ENCODE peak calls at places on chromosomes 13 and 19, in nine cellular contexts. One of them, this sample, is unnamed.

GRCh38 chr19:34317311-34317927 is 47.6 kb upstream of the GPI start:
- DNase-seq in amniotic stem cell: no peak
- DNase-seq in activated naive CD8-positive, alpha-beta T cell treated with anti-CD3 and anti-CD28 coated beads for 36 hours: no peak
- DNase-seq in pons: no peak
- DNase-seq in GM12864: no peak
- DNase-seq in NCI-H2029: peak
- DNase-seq in HT1080: peak
- DNase-seq in NCI-H1105: no peak
- DNase-seq in kidney glomerular epithelial cell: peak
- DNase-seq in this sample: peak

GRCh38 chr19:8304841-8305621 is 3.1 kb downstream of the CD320 start:
- DNase-seq in kidney glomerular epithelial cell: no peak
- DNase-seq in GM12864: no peak
- DNase-seq in HT1080: no peak
- DNase-seq in activated naive CD8-positive, alpha-beta T cell treated with anti-CD3 and anti-CD28 coated beads for 36 hours: peak
- DNase-seq in pons: no peak
- DNase-seq in NCI-H2029: no peak
- DNase-seq in NCI-H1105: no peak
- DNase-seq in amniotic stem cell: no peak
- DNase-seq in this sample: no peak

GRCh38 chr19:13644648-13645047 is 119.7 kb upstream of the MRI1 start:
- DNase-seq in activated naive CD8-positive, alpha-beta T cell treated with anti-CD3 and anti-CD28 coated beads for 36 hours: no peak
- DNase-seq in kidney glomerular epithelial cell: no peak
- DNase-seq in NCI-H2029: no peak
- DNase-seq in GM12864: no peak
- DNase-seq in HT1080: peak
- DNase-seq in pons: no peak
- DNase-seq in amniotic stem cell: no peak
- DNase-seq in NCI-H1105: no peak
- DNase-seq in this sample: no peak

GRCh38 chr13:20340759-20341161 is 108.6 kb upstream of the GJB6 start:
- DNase-seq in GM12864: no peak
- DNase-seq in HT1080: no peak
- DNase-seq in pons: no peak
- DNase-seq in amniotic stem cell: no peak
- DNase-seq in kidney glomerular epithelial cell: peak
- DNase-seq in activated naive CD8-positive, alpha-beta T cell treated with anti-CD3 and anti-CD28 coated beads for 36 hours: no peak
- DNase-seq in NCI-H1105: no peak
- DNase-seq in NCI-H2029: no peak
- DNase-seq in this sample: peak

GRCh38 chr19:39264306-39265290 is 3.6 kb upstream of the IFNL2 start:
- DNase-seq in NCI-H1105: no peak
- DNase-seq in NCI-H2029: no peak
- DNase-seq in amniotic stem cell: no peak
- DNase-seq in GM12864: no peak
- DNase-seq in HT1080: no peak
- DNase-seq in activated naive CD8-positive, alpha-beta T cell treated with anti-CD3 and anti-CD28 coated beads for 36 hours: no peak
- DNase-seq in pons: no peak
- DNase-seq in kidney glomerular epithelial cell: no peak
- DNase-seq in this sample: no peak

GRCh38 chr13:98960331-98961203 is 17.3 kb downstream of the DOCK9 start:
- DNase-seq in GM12864: no peak
- DNase-seq in NCI-H1105: no peak
- DNase-seq in HT1080: no peak
- DNase-seq in NCI-H2029: no peak
- DNase-seq in kidney glomerular epithelial cell: no peak
- DNase-seq in pons: no peak
- DNase-seq in amniotic stem cell: no peak
- DNase-seq in activated naive CD8-positive, alpha-beta T cell treated with anti-CD3 and anti-CD28 coated beads for 36 hours: no peak
- DNase-seq in this sample: no peak

GRCh38 chr13:106484084-106484754 is 51.2 kb downstream of the EFNB2 start:
- DNase-seq in pons: no peak
- DNase-seq in amniotic stem cell: no peak
- DNase-seq in kidney glomerular epithelial cell: no peak
- DNase-seq in HT1080: no peak
- DNase-seq in NCI-H2029: no peak
- DNase-seq in GM12864: no peak
- DNase-seq in activated naive CD8-positive, alpha-beta T cell treated with anti-CD3 and anti-CD28 coated beads for 36 hours: no peak
- DNase-seq in NCI-H1105: no peak
- DNase-seq in this sample: no peak

GRCh38 chr19:37909661-37910199 is 2.7 kb downstream of the SIPA1L3 start:
- DNase-seq in amniotic stem cell: no peak
- DNase-seq in activated naive CD8-positive, alpha-beta T cell treated with anti-CD3 and anti-CD28 coated beads for 36 hours: no peak
- DNase-seq in pons: no peak
- DNase-seq in NCI-H2029: no peak
- DNase-seq in NCI-H1105: no peak
- DNase-seq in GM12864: no peak
- DNase-seq in kidney glomerular epithelial cell: peak
- DNase-seq in HT1080: no peak
- DNase-seq in this sample: no peak

GRCh38 chr13:97435297-97435682 is 1.3 kb downstream of the RAP2A start:
- DNase-seq in kidney glomerular epithelial cell: no peak
- DNase-seq in amniotic stem cell: no peak
- DNase-seq in NCI-H2029: no peak
- DNase-seq in GM12864: no peak
- DNase-seq in pons: no peak
- DNase-seq in NCI-H1105: no peak
- DNase-seq in activated naive CD8-positive, alpha-beta T cell treated with anti-CD3 and anti-CD28 coated beads for 36 hours: no peak
- DNase-seq in HT1080: no peak
- DNase-seq in this sample: no peak

GRCh38 chr19:36041831-36042230 is 9.2 kb upstream of the CLIP3 start:
- DNase-seq in HT1080: no peak
- DNase-seq in NCI-H2029: no peak
- DNase-seq in amniotic stem cell: no peak
- DNase-seq in activated naive CD8-positive, alpha-beta T cell treated with anti-CD3 and anti-CD28 coated beads for 36 hours: no peak
- DNase-seq in kidney glomerular epithelial cell: peak
- DNase-seq in GM12864: no peak
- DNase-seq in NCI-H1105: no peak
- DNase-seq in pons: no peak
- DNase-seq in this sample: peak

GRCh38 chr13:39815345-39816111 is 160.1 kb downstream of the COG6 start:
- DNase-seq in kidney glomerular epithelial cell: no peak
- DNase-seq in GM12864: no peak
- DNase-seq in HT1080: no peak
- DNase-seq in pons: no peak
- DNase-seq in NCI-H2029: no peak
- DNase-seq in NCI-H1105: no peak
- DNase-seq in amniotic stem cell: no peak
- DNase-seq in activated naive CD8-positive, alpha-beta T cell treated with anti-CD3 and anti-CD28 coated beads for 36 hours: no peak
- DNase-seq in this sample: no peak

GRCh38 chr13:109412232-109412935 is 374.0 kb downstream of the IRS2 start:
- DNase-seq in activated naive CD8-positive, alpha-beta T cell treated with anti-CD3 and anti-CD28 coated beads for 36 hours: no peak
- DNase-seq in GM12864: no peak
- DNase-seq in amniotic stem cell: no peak
- DNase-seq in pons: peak
- DNase-seq in kidney glomerular epithelial cell: peak
- DNase-seq in NCI-H1105: peak
- DNase-seq in HT1080: no peak
- DNase-seq in NCI-H2029: peak
- DNase-seq in this sample: no peak

GRCh38 chr19:35671818-35672217 is 5.5 kb downstream of the UPK1A start:
- DNase-seq in GM12864: no peak
- DNase-seq in pons: no peak
- DNase-seq in activated naive CD8-positive, alpha-beta T cell treated with anti-CD3 and anti-CD28 coated beads for 36 hours: no peak
- DNase-seq in amniotic stem cell: no peak
- DNase-seq in NCI-H1105: no peak
- DNase-seq in NCI-H2029: no peak
- DNase-seq in kidney glomerular epithelial cell: no peak
- DNase-seq in HT1080: no peak
- DNase-seq in this sample: no peak

GRCh38 chr13:79353698-79354097 is 52.4 kb downstream of the RBM26 start:
- DNase-seq in kidney glomerular epithelial cell: no peak
- DNase-seq in NCI-H1105: no peak
- DNase-seq in GM12864: no peak
- DNase-seq in NCI-H2029: no peak
- DNase-seq in activated naive CD8-positive, alpha-beta T cell treated with anti-CD3 and anti-CD28 coated beads for 36 hours: no peak
- DNase-seq in amniotic stem cell: no peak
- DNase-seq in pons: no peak
- DNase-seq in HT1080: peak
- DNase-seq in this sample: no peak

GRCh38 chr13:51230473-51231105 is 8.4 kb downstream of the FAM124A start:
- DNase-seq in activated naive CD8-positive, alpha-beta T cell treated with anti-CD3 and anti-CD28 coated beads for 36 hours: no peak
- DNase-seq in amniotic stem cell: no peak
- DNase-seq in kidney glomerular epithelial cell: no peak
- DNase-seq in HT1080: no peak
- DNase-seq in NCI-H1105: no peak
- DNase-seq in GM12864: no peak
- DNase-seq in NCI-H2029: no peak
- DNase-seq in pons: peak
- DNase-seq in this sample: no peak

GRCh38 chr13:44174769-44175425 is 198.7 kb upstream of the SERP2 start:
- DNase-seq in kidney glomerular epithelial cell: no peak
- DNase-seq in amniotic stem cell: no peak
- DNase-seq in pons: no peak
- DNase-seq in NCI-H2029: no peak
- DNase-seq in GM12864: no peak
- DNase-seq in NCI-H1105: no peak
- DNase-seq in HT1080: peak
- DNase-seq in activated naive CD8-positive, alpha-beta T cell treated with anti-CD3 and anti-CD28 coated beads for 36 hours: no peak
- DNase-seq in this sample: no peak

GRCh38 chr19:29702958-29703320 is 12.1 kb downstream of the C19orf12 start:
- DNase-seq in pons: no peak
- DNase-seq in HT1080: no peak
- DNase-seq in amniotic stem cell: no peak
- DNase-seq in kidney glomerular epithelial cell: no peak
- DNase-seq in NCI-H2029: no peak
- DNase-seq in activated naive CD8-positive, alpha-beta T cell treated with anti-CD3 and anti-CD28 coated beads for 36 hours: no peak
- DNase-seq in GM12864: no peak
- DNase-seq in NCI-H1105: no peak
- DNase-seq in this sample: no peak

GRCh38 chr19:54345938-54346386 is 7.0 kb upstream of the LILRA4 start:
- DNase-seq in NCI-H1105: no peak
- DNase-seq in amniotic stem cell: no peak
- DNase-seq in NCI-H2029: no peak
- DNase-seq in HT1080: no peak
- DNase-seq in activated naive CD8-positive, alpha-beta T cell treated with anti-CD3 and anti-CD28 coated beads for 36 hours: no peak
- DNase-seq in kidney glomerular epithelial cell: no peak
- DNase-seq in GM12864: peak
- DNase-seq in pons: peak
- DNase-seq in this sample: no peak

GRCh38 chr13:33742321-33742720 is 75.6 kb upstream of the RFC3 start:
- DNase-seq in GM12864: no peak
- DNase-seq in NCI-H1105: no peak
- DNase-seq in kidney glomerular epithelial cell: no peak
- DNase-seq in NCI-H2029: no peak
- DNase-seq in activated naive CD8-positive, alpha-beta T cell treated with anti-CD3 and anti-CD28 coated beads for 36 hours: no peak
- DNase-seq in amniotic stem cell: no peak
- DNase-seq in HT1080: no peak
- DNase-seq in pons: no peak
- DNase-seq in this sample: no peak

GRCh38 chr19:18202759-18203407 is 959 bp downstream of the RAB3A start:
- DNase-seq in pons: peak
- DNase-seq in NCI-H1105: no peak
- DNase-seq in NCI-H2029: no peak
- DNase-seq in GM12864: no peak
- DNase-seq in amniotic stem cell: no peak
- DNase-seq in HT1080: no peak
- DNase-seq in kidney glomerular epithelial cell: no peak
- DNase-seq in activated naive CD8-positive, alpha-beta T cell treated with anti-CD3 and anti-CD28 coated beads for 36 hours: peak
- DNase-seq in this sample: no peak

GRCh38 chr13:64347662-64348061 is 2882.5 kb downstream of the PCDH9 start:
- DNase-seq in amniotic stem cell: no peak
- DNase-seq in pons: no peak
- DNase-seq in GM12864: no peak
- DNase-seq in kidney glomerular epithelial cell: no peak
- DNase-seq in NCI-H2029: no peak
- DNase-seq in HT1080: no peak
- DNase-seq in NCI-H1105: no peak
- DNase-seq in activated naive CD8-positive, alpha-beta T cell treated with anti-CD3 and anti-CD28 coated beads for 36 hours: no peak
- DNase-seq in this sample: no peak

GRCh38 chr13:49241296-49241695 is 6.4 kb upstream of the CDADC1 start:
- DNase-seq in HT1080: no peak
- DNase-seq in pons: no peak
- DNase-seq in GM12864: no peak
- DNase-seq in activated naive CD8-positive, alpha-beta T cell treated with anti-CD3 and anti-CD28 coated beads for 36 hours: no peak
- DNase-seq in NCI-H2029: no peak
- DNase-seq in amniotic stem cell: no peak
- DNase-seq in NCI-H1105: no peak
- DNase-seq in kidney glomerular epithelial cell: no peak
- DNase-seq in this sample: no peak

GRCh38 chr13:87877477-87877876 is 206.3 kb downstream of the SLITRK5 start:
- DNase-seq in amniotic stem cell: no peak
- DNase-seq in HT1080: no peak
- DNase-seq in GM12864: no peak
- DNase-seq in NCI-H2029: no peak
- DNase-seq in pons: no peak
- DNase-seq in kidney glomerular epithelial cell: no peak
- DNase-seq in NCI-H1105: no peak
- DNase-seq in activated naive CD8-positive, alpha-beta T cell treated with anti-CD3 and anti-CD28 coated beads for 36 hours: no peak
- DNase-seq in this sample: no peak

GRCh38 chr19:10760268-10760944 is 42.5 kb downstream of the DNM2 start:
- DNase-seq in NCI-H1105: no peak
- DNase-seq in kidney glomerular epithelial cell: peak
- DNase-seq in NCI-H2029: no peak
- DNase-seq in pons: no peak
- DNase-seq in HT1080: peak
- DNase-seq in activated naive CD8-positive, alpha-beta T cell treated with anti-CD3 and anti-CD28 coated beads for 36 hours: peak
- DNase-seq in GM12864: peak
- DNase-seq in amniotic stem cell: no peak
- DNase-seq in this sample: peak

GRCh38 chr19:13492128-13492527 is 14.2 kb downstream of the CACNA1A start:
- DNase-seq in pons: no peak
- DNase-seq in NCI-H2029: no peak
- DNase-seq in kidney glomerular epithelial cell: no peak
- DNase-seq in amniotic stem cell: no peak
- DNase-seq in NCI-H1105: no peak
- DNase-seq in GM12864: no peak
- DNase-seq in HT1080: peak
- DNase-seq in activated naive CD8-positive, alpha-beta T cell treated with anti-CD3 and anti-CD28 coated beads for 36 hours: no peak
- DNase-seq in this sample: no peak

This sample was measured in RCC 7860.